ENCODE peak calls at places on chromosomes 6 and 20, in six cellular contexts. O is HepG2, P is endothelial cell of umbilical vein, K is A549, U is GM12878, N is K562. M is an unnamed sample.

GRCh38 chr6:127517698-127518097 is 1.4 kb downstream of the MTCL3 start:
- DNase-seq in O (no peak), P (no peak), K (no peak), U (no peak), N (no peak), M (no peak)

GRCh38 chr6:161549977-161550655 is 276.3 kb upstream of the AGPAT4 start:
- DNase-seq in O (peak; percentile 30), P (no peak), K (peak; percentile 73), U (no peak), N (peak; percentile 18), M (peak; percentile 19)

GRCh38 chr20:43458422-43458924 is 777 bp downstream of the SRSF6 start:
- DNase-seq in O (no peak), P (peak; percentile 21), K (no peak), U (no peak), N (peak; percentile 50), M (no peak)

GRCh38 chr20:20548527-20549266 is 163.7 kb downstream of the RALGAPA2 start:
- DNase-seq in O (peak; percentile 85), P (no peak), K (no peak), U (no peak), N (no peak), M (no peak)

GRCh38 chr6:30326446-30327231 is at the start of gene TRIM39:
- DNase-seq in O (peak; percentile 89), P (peak; percentile 85), K (peak; percentile 79), U (peak; percentile 26), N (peak; percentile 92), M (peak; percentile 88)

GRCh38 chr6:158654498-158654897 is 4.6 kb downstream of the SYTL3 start:
- DNase-seq in O (peak; percentile 41), P (no peak), K (no peak), U (no peak), N (peak; percentile 43), M (peak; percentile 52)

GRCh38 chr6:96852605-96853004 is 15.3 kb upstream of the GPR63 start:
- DNase-seq in O (no peak), P (no peak), K (no peak), U (no peak), N (no peak), M (no peak)

GRCh38 chr6:119137194-119138072 is 59.0 kb upstream of the FAM184A start:
- DNase-seq in O (no peak), P (no peak), K (no peak), U (no peak), N (peak; percentile 83), M (peak; percentile 70)

GRCh38 chr6:14896475-14896874 is 349.4 kb upstream of the JARID2 start:
- DNase-seq in O (no peak), P (no peak), K (no peak), U (no peak), N (no peak), M (peak; percentile 32)

DNA sequence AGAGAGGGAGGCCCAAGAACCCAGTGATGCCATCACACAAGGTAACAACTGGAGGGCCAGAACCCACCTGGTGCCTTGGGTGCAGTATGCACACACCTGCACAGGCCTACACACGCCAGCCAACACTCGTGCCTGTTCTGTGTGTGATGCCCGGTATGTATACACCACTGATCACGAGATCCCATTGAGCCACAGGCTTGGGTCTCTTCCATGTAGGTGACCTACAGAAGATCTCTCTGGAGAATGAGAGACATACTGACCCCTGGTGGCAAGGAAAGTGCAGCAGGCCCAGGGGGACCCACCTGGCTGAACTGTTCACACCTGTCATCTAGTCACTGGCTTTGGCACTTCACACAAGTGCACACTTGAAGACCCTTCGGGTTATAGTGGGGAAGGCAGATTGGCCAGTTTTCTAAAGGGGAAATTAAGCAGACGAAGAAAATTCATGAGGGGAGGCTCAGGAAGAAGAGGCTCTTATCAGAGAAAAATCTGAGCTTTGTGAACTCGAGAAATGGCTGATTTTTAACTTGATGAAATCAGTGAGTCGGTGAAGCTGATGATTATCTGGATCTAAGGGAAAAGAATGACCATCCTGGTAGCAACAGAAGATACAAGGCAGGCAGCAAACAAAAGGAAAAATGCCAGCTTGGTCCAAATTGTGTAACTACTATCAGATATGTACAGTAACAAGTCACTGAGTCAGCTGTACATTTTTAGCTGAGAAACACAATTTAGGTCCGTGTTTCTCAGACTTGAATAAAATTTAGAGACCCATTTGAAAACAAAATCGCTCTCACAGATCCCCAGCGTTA is 69.1 kb upstream of the PBOV1 start:
- DNase-seq in O (peak; percentile 58), P (peak; percentile 29), K (peak; percentile 31), U (no peak), N (peak; percentile 51), M (peak; percentile 43)
- TF ChIP-seq CTCF in O (peak; percentile 95), P (peak; percentile 67), K (peak; percentile 46), U (peak; percentile 60), N (peak; percentile 56), M (peak; percentile 70)

DNA sequence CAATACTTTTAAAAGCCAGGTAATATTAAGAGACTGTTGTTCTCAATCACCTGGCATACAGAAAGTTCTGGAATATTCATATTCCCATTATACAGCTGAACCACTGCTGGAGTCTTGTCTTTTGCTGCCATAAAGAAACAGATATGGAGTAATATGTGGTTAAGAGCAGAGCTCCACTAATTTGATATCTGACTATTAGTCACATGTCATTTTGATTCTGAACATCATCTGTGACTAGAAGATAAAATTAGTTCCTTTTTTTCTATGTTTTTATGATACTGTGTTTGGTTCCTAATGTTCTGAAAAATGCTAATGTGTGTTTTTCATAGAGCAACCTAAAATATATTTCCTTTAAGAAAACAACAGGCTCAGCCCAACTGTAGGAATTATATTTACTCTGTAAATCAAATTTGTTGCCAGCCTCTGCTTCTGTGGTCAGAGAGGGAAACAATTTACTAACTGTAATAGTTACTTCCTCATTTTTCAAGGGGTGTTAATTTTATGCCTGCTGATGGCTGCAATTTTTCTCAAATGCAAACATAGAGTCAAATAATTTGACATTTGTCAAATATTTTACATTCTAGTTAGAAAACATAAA is 33.3 kb upstream of the TXLNB start:
- DNase-seq in O (no peak), P (no peak), K (no peak), U (no peak), N (no peak), M (peak; percentile 76)
- TF ChIP-seq MYC in O (no peak), P (no peak), K (no peak), U (no peak), N (no peak), M (no peak)

GRCh38 chr6:13273202-13273930 is 55.0 kb downstream of the TBC1D7 start:
- DNase-seq in O (no peak), P (no peak), K (no peak), U (no peak), N (peak; percentile 79), M (peak; percentile 35)
- TF ChIP-seq MAX in O (no peak), P (no peak), K (no peak), U (no peak), N (no peak), M (no peak)

GRCh38 chr20:41110012-41110411 is 27.3 kb upstream of the PLCG1 start:
- DNase-seq in O (no peak), P (no peak), K (no peak), U (no peak), N (no peak), M (no peak)

GRCh38 chr20:41116282-41116960 is 20.9 kb upstream of the PLCG1 start:
- DNase-seq in O (no peak), P (no peak), K (no peak), U (no peak), N (peak; percentile 85), M (no peak)

GRCh38 chr20:41110930-41111577 is 26.3 kb upstream of the PLCG1 start:
- DNase-seq in O (peak; percentile 90), P (no peak), K (no peak), U (no peak), N (no peak), M (no peak)

GRCh38 chr20:41108531-41108930 is 28.8 kb upstream of the PLCG1 start:
- DNase-seq in O (no peak), P (no peak), K (no peak), U (no peak), N (no peak), M (no peak)

DNA sequence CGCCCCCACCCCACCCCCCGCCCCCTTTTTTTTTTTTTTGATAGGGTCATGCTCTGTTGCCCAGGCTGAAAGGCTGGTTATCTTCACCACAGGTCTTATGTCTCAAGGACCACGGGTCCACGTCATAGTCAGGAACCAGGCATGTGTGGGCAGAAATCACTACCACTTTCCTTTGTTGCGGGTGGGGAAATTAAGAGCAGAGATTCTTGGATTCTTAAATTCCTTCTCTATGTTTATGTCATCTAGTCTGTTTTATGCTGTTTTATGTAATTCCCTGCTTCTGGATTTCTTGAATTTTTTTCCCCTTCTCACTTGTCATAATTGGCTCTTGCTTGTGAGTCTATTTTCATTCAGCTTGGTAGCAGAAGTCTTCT is 25.8 kb upstream of the PLCG1 start:
- DNase-seq in O (no peak), P (no peak), K (no peak), U (no peak), N (no peak), M (no peak)
- TF ChIP-seq CTCF in O (no peak), P (no peak), K (no peak), U (no peak), N (no peak), M (no peak)

DNA sequence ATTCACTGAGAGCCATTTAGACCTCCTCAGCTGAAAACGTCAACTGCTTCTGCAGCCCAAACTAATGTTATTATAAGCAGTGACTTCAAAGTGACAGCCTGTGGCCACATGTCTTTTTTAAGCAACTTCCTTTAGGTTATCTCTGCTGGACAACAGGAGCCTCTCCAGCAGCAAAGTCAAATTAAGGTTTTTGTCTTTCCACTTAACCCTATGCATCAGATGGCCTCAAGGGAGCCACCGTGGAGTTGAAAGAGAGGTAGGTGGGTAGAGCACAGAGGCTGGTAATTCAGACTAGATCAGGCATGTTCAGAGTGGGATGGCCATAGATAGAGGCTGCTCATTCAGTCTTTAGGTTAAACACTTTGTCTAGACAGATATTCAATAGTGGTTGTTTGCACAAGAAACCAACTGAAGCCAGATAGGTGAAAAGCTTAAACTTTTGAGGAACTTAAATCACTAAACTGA is 300.6 kb upstream of the ECI2 start:
- DNase-seq in O (no peak), P (no peak), K (no peak), U (no peak), N (no peak), M (no peak)
- TF ChIP-seq MYC in O (no peak), P (no peak), K (no peak), U (no peak), N (no peak), M (no peak)

GRCh38 chr6:149545258-149545753 is 537 bp downstream of the PPIL4 start:
- DNase-seq in O (peak; percentile 75), P (peak; percentile 86), K (peak; percentile 42), U (no peak), N (peak; percentile 79), M (peak; percentile 74)
- TF ChIP-seq MAX in O (no peak), P (no peak), K (no peak), U (no peak), N (no peak), M (no peak)